ENCODE peak calls at places on chromosome 3, in nine cellular contexts. O is Right ventricle myocardium inferior; P is NCI-H1694 treated with DMSO at 0.1 percent for 48 hours; W is left cardiac atrium; I is activated T-helper 2 cell treated with anti-CD3 and anti-CD28 coated beads, Interferon-gamma antibody, Interleukin-2, Interleukin-4, amounts not matched to agents 10 μg/mL and 5 μg/mL and 100 μg/mL, durations not matched to agents 14 hours and 24 hours and 36 hours; E is iris pigment epithelial cell; H is NCI-H1105 treated with DMSO at 0.1 percent for 48 hours; R is left ventricle myocardium superior; V is hippocampal formation. K is an unnamed sample.

GRCh38 chr3:11001020-11001657 is 8.6 kb downstream of the SLC6A1 start:
- DNase-seq in O (no peak), P (no peak), W (peak; percentile 33), I (no peak), E (no peak), H (no peak), R (no peak), V (peak; percentile 52), K (no peak)

GRCh38 chr3:67418539-67419529 is 235.6 kb downstream of the SUCLG2 start:
- DNase-seq in O (no peak), P (no peak), W (no peak), I (no peak), E (no peak), H (no peak), R (no peak), V (no peak), K (no peak)

GRCh38 chr3:128033102-128033501 is 19.1 kb upstream of the SEC61A1 start:
- DNase-seq in O (no peak), P (no peak), W (no peak), I (no peak), E (no peak), H (no peak), R (no peak), V (no peak), K (no peak)

GRCh38 chr3:172989373-172989772 is 151.7 kb downstream of the SPATA16 start:
- DNase-seq in O (no peak), P (no peak), W (no peak), I (no peak), E (no peak), H (no peak), R (no peak), V (no peak), K (no peak)

GRCh38 chr3:165786013-165786412 is 51.2 kb downstream of the BCHE start:
- DNase-seq in O (no peak), P (no peak), W (no peak), I (no peak), E (no peak), H (no peak), R (no peak), V (no peak), K (no peak)

GRCh38 chr3:67526246-67526645 is 128.2 kb downstream of the SUCLG2 start:
- DNase-seq in O (no peak), P (no peak), W (no peak), I (no peak), E (peak; percentile 94), H (no peak), R (no peak), V (no peak), K (no peak)

GRCh38 chr3:69240651-69241578 is 118.5 kb upstream of the LMOD3 start:
- DNase-seq in O (no peak), P (no peak), W (no peak), I (no peak), E (no peak), H (no peak), R (no peak), V (no peak), K (no peak)

GRCh38 chr3:39267631-39268553 is 11.9 kb downstream of the CX3CR1 start:
- DNase-seq in O (no peak), P (no peak), W (no peak), I (peak; percentile 74), E (no peak), H (no peak), R (no peak), V (no peak), K (peak; percentile 14)

GRCh38 chr3:186847437-186847836 is 4.9 kb downstream of the ADIPOQ start:
- DNase-seq in O (no peak), P (no peak), W (no peak), I (no peak), E (no peak), H (no peak), R (no peak), V (no peak), K (no peak)

GRCh38 chr3:141147657-141148056 is 84.0 kb upstream of the PXYLP1 start:
- DNase-seq in O (no peak), P (no peak), W (no peak), I (no peak), E (no peak), H (no peak), R (no peak), V (no peak), K (no peak)

GRCh38 chr3:141401584-141402475 is 33.5 kb downstream of the ZBTB38 start:
- DNase-seq in O (peak; percentile 86), P (no peak), W (peak; percentile 60), I (peak; percentile 47), E (no peak), H (peak; percentile 37), R (peak; percentile 79), V (peak; percentile 78), K (peak; percentile 52)

GRCh38 chr3:38564631-38565338 is 68.6 kb downstream of the EXOG start:
- DNase-seq in O (peak; percentile 33), P (no peak), W (no peak), I (no peak), E (no peak), H (no peak), R (no peak), V (no peak), K (peak; percentile 19)

GRCh38 chr3:118269537-118270125 is 765.0 kb downstream of the IGSF11 start:
- DNase-seq in O (peak; percentile 17), P (no peak), W (no peak), I (no peak), E (no peak), H (no peak), R (no peak), V (no peak), K (no peak)

GRCh38 chr3:49566312-49566711 is 12.0 kb downstream of the BSN start:
- DNase-seq in O (no peak), P (no peak), W (no peak), I (no peak), E (no peak), H (no peak), R (no peak), V (no peak), K (no peak)

GRCh38 chr3:61808526-61808925 is 247.2 kb downstream of the PTPRG start:
- DNase-seq in O (no peak), P (no peak), W (peak; percentile 76), I (no peak), E (no peak), H (no peak), R (peak; percentile 71), V (no peak), K (no peak)

GRCh38 chr3:56940989-56941388 is 119.5 kb upstream of the SPATA12 start:
- DNase-seq in O (no peak), P (peak; percentile 18), W (no peak), I (no peak), E (no peak), H (no peak), R (no peak), V (no peak), K (no peak)